ENCODE peak calls at places on chromosomes 1 and 21, in ten cellular contexts. R is breast epithelium; X is fibroblast of the conjunctiva; J is GM20000; W is AG04450; Z is T-helper 17 cell; C is stimulated activated CD4-positive, alpha-beta T cell treated with anti-CD3 and anti-CD28 coated beads, Interleukin-2, amount 100 ng/mL, for 4 hours; H is EH; Q is HTR-8/SVneo; U is caudate nucleus. G is an unnamed sample.
A peak's percentile ranks its signal among the peaks of the same experiment; 100 is the strongest.

GRCh38 chr1:115320368-115320767 is 17.7 kb downstream of the NGF start:
- DNase-seq in R (no peak), X (no peak), J (no peak), W (no peak), Z (no peak), C (no peak), H (no peak), Q (no peak), U (no peak), G (no peak)

GRCh38 chr1:67261646-67262045 is 46.0 kb upstream of the IL12RB2 start:
- DNase-seq in R (no peak), X (no peak), J (no peak), W (no peak), Z (no peak), C (peak; percentile 23), H (no peak), Q (no peak), U (no peak), G (no peak)

GRCh38 chr1:102902045-102902444 is 206.3 kb downstream of the COL11A1 start:
- DNase-seq in R (no peak), X (no peak), J (no peak), W (no peak), Z (no peak), C (no peak), H (peak; percentile 35), Q (no peak), U (no peak), G (peak; percentile 49)

GRCh38 chr1:183600136-183600535 is 9.9 kb upstream of the NCF2 start:
- DNase-seq in R (no peak), X (peak; percentile 85), J (no peak), W (peak; percentile 61), Z (no peak), C (no peak), H (peak; percentile 87), Q (no peak), U (no peak), G (peak; percentile 89)

GRCh38 chr21:31913191-31913608 is 40.4 kb downstream of the HUNK start:
- DNase-seq in R (no peak), X (no peak), J (no peak), W (no peak), Z (no peak), C (no peak), H (no peak), Q (no peak), U (no peak), G (no peak)

GRCh38 chr1:167904641-167905040 is 9.3 kb downstream of the ADCY10 start:
- DNase-seq in R (no peak), X (no peak), J (no peak), W (no peak), Z (no peak), C (no peak), H (peak; percentile 96), Q (peak; percentile 48), U (no peak), G (peak; percentile 85)

GRCh38 chr21:20730421-20730820 is 267.8 kb upstream of the NCAM2 start:
- DNase-seq in R (no peak), X (no peak), J (no peak), W (no peak), Z (no peak), C (no peak), H (no peak), Q (no peak), U (no peak), G (no peak)

GRCh38 chr1:167447521-167448136 is 70.7 kb downstream of the CD247 start:
- DNase-seq in R (no peak), X (no peak), J (no peak), W (no peak), Z (peak; percentile 37), C (peak; percentile 47), H (peak; percentile 3), Q (no peak), U (no peak), G (no peak)

GRCh38 chr1:42003433-42003832 is 84.7 kb upstream of the HIVEP3 start:
- DNase-seq in R (peak; percentile 58), X (no peak), J (no peak), W (no peak), Z (no peak), C (no peak), H (no peak), Q (peak; percentile 5), U (no peak), G (no peak)

GRCh38 chr1:94676686-94677085 is 135.1 kb upstream of the F3 start:
- DNase-seq in R (no peak), X (no peak), J (no peak), W (no peak), Z (no peak), C (no peak), H (no peak), Q (no peak), U (no peak), G (no peak)

GRCh38 chr1:29808141-29808995 is 572.0 kb downstream of the PTPRU start:
- DNase-seq in R (no peak), X (no peak), J (no peak), W (no peak), Z (no peak), C (no peak), H (no peak), Q (no peak), U (no peak), G (no peak)

GRCh38 chr21:32137266-32137665 is 141.6 kb downstream of the MIS18A start:
- DNase-seq in R (no peak), X (no peak), J (no peak), W (no peak), Z (no peak), C (no peak), H (peak; percentile 15), Q (no peak), U (no peak), G (no peak)

GRCh38 chr21:38733973-38734546 is 71.7 kb upstream of the ETS2 start:
- DNase-seq in R (peak; percentile 88), X (peak; percentile 74), J (peak; percentile 70), W (peak; percentile 49), Z (peak; percentile 56), C (peak; percentile 42), H (peak; percentile 79), Q (peak; percentile 84), U (peak; percentile 42), G (peak; percentile 80)

GRCh38 chr1:200890818-200891773 is 3.6 kb upstream of the INAVA start:
- DNase-seq in R (no peak), X (no peak), J (peak; percentile 72), W (no peak), Z (no peak), C (no peak), H (peak; percentile 65), Q (peak; percentile 74), U (no peak), G (peak; percentile 8)

GRCh38 chr1:160789702-160790611 is 6.0 kb upstream of the LY9 start:
- DNase-seq in R (no peak), X (no peak), J (peak; percentile 67), W (no peak), Z (no peak), C (no peak), H (no peak), Q (no peak), U (no peak), G (no peak)

GRCh38 chr1:101781437-101781836 is 215.3 kb downstream of the OLFM3 start:
- DNase-seq in R (no peak), X (no peak), J (no peak), W (no peak), Z (no peak), C (no peak), H (no peak), Q (no peak), U (no peak), G (peak; percentile 10)

GRCh38 chr1:234823191-234824176 is 213.5 kb upstream of the IRF2BP2 start:
- DNase-seq in R (no peak), X (no peak), J (no peak), W (no peak), Z (no peak), C (no peak), H (no peak), Q (no peak), U (no peak), G (no peak)

GRCh38 chr1:201584510-201584991 is 45.6 kb downstream of the NAV1 start:
- DNase-seq in R (no peak), X (peak; percentile 47), J (no peak), W (no peak), Z (no peak), C (no peak), H (peak; percentile 90), Q (no peak), U (no peak), G (peak; percentile 90)

G was measured in HCEC 1CT.